ENCODE peak calls at places on chromosomes 6 and 20, in four cellular contexts. One of them, this sample, is unnamed.

GRCh38 chr6:34142599-34142998 is 3.3 kb downstream of the GRM4 start:
- DNase-seq in uterus: no peak
- DNase-seq in activated naive CD4-positive, alpha-beta T cell treated with anti-CD3 and anti-CD28 coated beads, Interleukin-2, amount 50 U/mL, for 16 hours: no peak
- DNase-seq in stimulated activated effector memory CD8-positive, alpha-beta T cell treated with anti-CD3 and anti-CD28 coated beads, Interleukin-12 subunit alpha, Interleukin-12 subunit beta, amount 100 ng/mL, for 72 hours: no peak
- DNase-seq in this sample: no peak

GRCh38 chr6:47242483-47243386 is 67.0 kb downstream of the TNFRSF21 start:
- DNase-seq in uterus: peak
- DNase-seq in activated naive CD4-positive, alpha-beta T cell treated with anti-CD3 and anti-CD28 coated beads, Interleukin-2, amount 50 U/mL, for 16 hours: peak
- DNase-seq in stimulated activated effector memory CD8-positive, alpha-beta T cell treated with anti-CD3 and anti-CD28 coated beads, Interleukin-12 subunit alpha, Interleukin-12 subunit beta, amount 100 ng/mL, for 72 hours: no peak
- DNase-seq in this sample: peak

GRCh38 chr20:54706581-54706980 is 231.2 kb downstream of the DOK5 start:
- DNase-seq in uterus: no peak
- DNase-seq in activated naive CD4-positive, alpha-beta T cell treated with anti-CD3 and anti-CD28 coated beads, Interleukin-2, amount 50 U/mL, for 16 hours: no peak
- DNase-seq in stimulated activated effector memory CD8-positive, alpha-beta T cell treated with anti-CD3 and anti-CD28 coated beads, Interleukin-12 subunit alpha, Interleukin-12 subunit beta, amount 100 ng/mL, for 72 hours: no peak
- DNase-seq in this sample: no peak

GRCh38 chr20:20713244-20713765 is 861 bp upstream of the RALGAPA2 start:
- DNase-seq in uterus: peak
- DNase-seq in activated naive CD4-positive, alpha-beta T cell treated with anti-CD3 and anti-CD28 coated beads, Interleukin-2, amount 50 U/mL, for 16 hours: no peak
- DNase-seq in stimulated activated effector memory CD8-positive, alpha-beta T cell treated with anti-CD3 and anti-CD28 coated beads, Interleukin-12 subunit alpha, Interleukin-12 subunit beta, amount 100 ng/mL, for 72 hours: no peak
- DNase-seq in this sample: peak

GRCh38 chr6:44253307-44254101 is 3.8 kb downstream of the SLC35B2 start:
- DNase-seq in uterus: no peak
- DNase-seq in activated naive CD4-positive, alpha-beta T cell treated with anti-CD3 and anti-CD28 coated beads, Interleukin-2, amount 50 U/mL, for 16 hours: peak
- DNase-seq in stimulated activated effector memory CD8-positive, alpha-beta T cell treated with anti-CD3 and anti-CD28 coated beads, Interleukin-12 subunit alpha, Interleukin-12 subunit beta, amount 100 ng/mL, for 72 hours: peak
- DNase-seq in this sample: peak

GRCh38 chr20:5918856-5919633 is 31.3 kb downstream of the TRMT6 start:
- DNase-seq in uterus: no peak
- DNase-seq in activated naive CD4-positive, alpha-beta T cell treated with anti-CD3 and anti-CD28 coated beads, Interleukin-2, amount 50 U/mL, for 16 hours: no peak
- DNase-seq in stimulated activated effector memory CD8-positive, alpha-beta T cell treated with anti-CD3 and anti-CD28 coated beads, Interleukin-12 subunit alpha, Interleukin-12 subunit beta, amount 100 ng/mL, for 72 hours: no peak
- DNase-seq in this sample: no peak

GRCh38 chr6:98648211-98648914 is 186.0 kb upstream of the POU3F2 start:
- DNase-seq in uterus: no peak
- DNase-seq in activated naive CD4-positive, alpha-beta T cell treated with anti-CD3 and anti-CD28 coated beads, Interleukin-2, amount 50 U/mL, for 16 hours: no peak
- DNase-seq in stimulated activated effector memory CD8-positive, alpha-beta T cell treated with anti-CD3 and anti-CD28 coated beads, Interleukin-12 subunit alpha, Interleukin-12 subunit beta, amount 100 ng/mL, for 72 hours: no peak
- DNase-seq in this sample: no peak

GRCh38 chr6:108002365-108003221 is 44.6 kb upstream of the SEC63 start:
- DNase-seq in uterus: no peak
- DNase-seq in activated naive CD4-positive, alpha-beta T cell treated with anti-CD3 and anti-CD28 coated beads, Interleukin-2, amount 50 U/mL, for 16 hours: no peak
- DNase-seq in stimulated activated effector memory CD8-positive, alpha-beta T cell treated with anti-CD3 and anti-CD28 coated beads, Interleukin-12 subunit alpha, Interleukin-12 subunit beta, amount 100 ng/mL, for 72 hours: no peak
- DNase-seq in this sample: no peak

GRCh38 chr6:19879663-19880062 is 42.5 kb downstream of the ID4 start:
- DNase-seq in uterus: no peak
- DNase-seq in activated naive CD4-positive, alpha-beta T cell treated with anti-CD3 and anti-CD28 coated beads, Interleukin-2, amount 50 U/mL, for 16 hours: no peak
- DNase-seq in stimulated activated effector memory CD8-positive, alpha-beta T cell treated with anti-CD3 and anti-CD28 coated beads, Interleukin-12 subunit alpha, Interleukin-12 subunit beta, amount 100 ng/mL, for 72 hours: no peak
- DNase-seq in this sample: no peak

GRCh38 chr6:152457949-152458624 is 179.1 kb downstream of the SYNE1 start:
- DNase-seq in uterus: no peak
- DNase-seq in activated naive CD4-positive, alpha-beta T cell treated with anti-CD3 and anti-CD28 coated beads, Interleukin-2, amount 50 U/mL, for 16 hours: no peak
- DNase-seq in stimulated activated effector memory CD8-positive, alpha-beta T cell treated with anti-CD3 and anti-CD28 coated beads, Interleukin-12 subunit alpha, Interleukin-12 subunit beta, amount 100 ng/mL, for 72 hours: no peak
- DNase-seq in this sample: no peak

GRCh38 chr6:134416501-134417154 is 98.7 kb upstream of the SGK1 start:
- DNase-seq in uterus: no peak
- DNase-seq in activated naive CD4-positive, alpha-beta T cell treated with anti-CD3 and anti-CD28 coated beads, Interleukin-2, amount 50 U/mL, for 16 hours: no peak
- DNase-seq in stimulated activated effector memory CD8-positive, alpha-beta T cell treated with anti-CD3 and anti-CD28 coated beads, Interleukin-12 subunit alpha, Interleukin-12 subunit beta, amount 100 ng/mL, for 72 hours: no peak
- DNase-seq in this sample: no peak

GRCh38 chr6:135535989-135536414 is 38.5 kb upstream of the AHI1 start:
- DNase-seq in uterus: no peak
- DNase-seq in activated naive CD4-positive, alpha-beta T cell treated with anti-CD3 and anti-CD28 coated beads, Interleukin-2, amount 50 U/mL, for 16 hours: no peak
- DNase-seq in stimulated activated effector memory CD8-positive, alpha-beta T cell treated with anti-CD3 and anti-CD28 coated beads, Interleukin-12 subunit alpha, Interleukin-12 subunit beta, amount 100 ng/mL, for 72 hours: no peak
- DNase-seq in this sample: no peak

GRCh38 chr6:142275146-142276006 is 26.4 kb upstream of the ADGRG6 start:
- DNase-seq in uterus: no peak
- DNase-seq in activated naive CD4-positive, alpha-beta T cell treated with anti-CD3 and anti-CD28 coated beads, Interleukin-2, amount 50 U/mL, for 16 hours: no peak
- DNase-seq in stimulated activated effector memory CD8-positive, alpha-beta T cell treated with anti-CD3 and anti-CD28 coated beads, Interleukin-12 subunit alpha, Interleukin-12 subunit beta, amount 100 ng/mL, for 72 hours: no peak
- DNase-seq in this sample: no peak

GRCh38 chr6:46964716-46965519 is 43.2 kb upstream of the ADGRF5 start:
- DNase-seq in uterus: no peak
- DNase-seq in activated naive CD4-positive, alpha-beta T cell treated with anti-CD3 and anti-CD28 coated beads, Interleukin-2, amount 50 U/mL, for 16 hours: no peak
- DNase-seq in stimulated activated effector memory CD8-positive, alpha-beta T cell treated with anti-CD3 and anti-CD28 coated beads, Interleukin-12 subunit alpha, Interleukin-12 subunit beta, amount 100 ng/mL, for 72 hours: no peak
- DNase-seq in this sample: no peak

GRCh38 chr6:12291785-12292604 is 1.8 kb downstream of the EDN1 start:
- DNase-seq in uterus: no peak
- DNase-seq in activated naive CD4-positive, alpha-beta T cell treated with anti-CD3 and anti-CD28 coated beads, Interleukin-2, amount 50 U/mL, for 16 hours: no peak
- DNase-seq in stimulated activated effector memory CD8-positive, alpha-beta T cell treated with anti-CD3 and anti-CD28 coated beads, Interleukin-12 subunit alpha, Interleukin-12 subunit beta, amount 100 ng/mL, for 72 hours: no peak
- DNase-seq in this sample: no peak

GRCh38 chr6:159606786-159607185 is 86.3 kb downstream of the SOD2 start:
- DNase-seq in uterus: no peak
- DNase-seq in activated naive CD4-positive, alpha-beta T cell treated with anti-CD3 and anti-CD28 coated beads, Interleukin-2, amount 50 U/mL, for 16 hours: no peak
- DNase-seq in stimulated activated effector memory CD8-positive, alpha-beta T cell treated with anti-CD3 and anti-CD28 coated beads, Interleukin-12 subunit alpha, Interleukin-12 subunit beta, amount 100 ng/mL, for 72 hours: no peak
- DNase-seq in this sample: no peak

GRCh38 chr6:8803181-8803760 is 367.9 kb upstream of the SLC35B3 start:
- DNase-seq in uterus: no peak
- DNase-seq in activated naive CD4-positive, alpha-beta T cell treated with anti-CD3 and anti-CD28 coated beads, Interleukin-2, amount 50 U/mL, for 16 hours: no peak
- DNase-seq in stimulated activated effector memory CD8-positive, alpha-beta T cell treated with anti-CD3 and anti-CD28 coated beads, Interleukin-12 subunit alpha, Interleukin-12 subunit beta, amount 100 ng/mL, for 72 hours: no peak
- DNase-seq in this sample: no peak

GRCh38 chr6:36780517-36781210 is 58.6 kb downstream of the CPNE5 start:
- DNase-seq in uterus: no peak
- DNase-seq in activated naive CD4-positive, alpha-beta T cell treated with anti-CD3 and anti-CD28 coated beads, Interleukin-2, amount 50 U/mL, for 16 hours: no peak
- DNase-seq in stimulated activated effector memory CD8-positive, alpha-beta T cell treated with anti-CD3 and anti-CD28 coated beads, Interleukin-12 subunit alpha, Interleukin-12 subunit beta, amount 100 ng/mL, for 72 hours: no peak
- DNase-seq in this sample: no peak

GRCh38 chr6:167550936-167551633 is 226.2 kb downstream of the TTLL2 start:
- DNase-seq in uterus: peak
- DNase-seq in activated naive CD4-positive, alpha-beta T cell treated with anti-CD3 and anti-CD28 coated beads, Interleukin-2, amount 50 U/mL, for 16 hours: no peak
- DNase-seq in stimulated activated effector memory CD8-positive, alpha-beta T cell treated with anti-CD3 and anti-CD28 coated beads, Interleukin-12 subunit alpha, Interleukin-12 subunit beta, amount 100 ng/mL, for 72 hours: no peak
- DNase-seq in this sample: peak